ENCODE peak calls at places on chromosomes 6 and 20, in four cellular contexts. One of them, this sample, is unnamed.

GRCh38 chr20:57482148-57482547 is 42.8 kb downstream of the CTCFL start:
- DNase-seq in AG08395: no peak
- DNase-seq in thoracic aorta: no peak
- DNase-seq in cerebellar cortex: peak; percentile 59
- DNase-seq in this sample: peak; percentile 27

GRCh38 chr6:105851181-105851580 is 235.0 kb upstream of the PRDM1 start:
- DNase-seq in AG08395: peak; percentile 62
- DNase-seq in thoracic aorta: no peak
- DNase-seq in cerebellar cortex: no peak
- DNase-seq in this sample: no peak

GRCh38 chr6:1724616-1725015 is 114.9 kb downstream of the FOXC1 start:
- DNase-seq in AG08395: no peak
- DNase-seq in thoracic aorta: no peak
- DNase-seq in cerebellar cortex: no peak
- DNase-seq in this sample: no peak

GRCh38 chr6:40347571-40348011 is 239.6 kb downstream of the LRFN2 start:
- DNase-seq in AG08395: no peak
- DNase-seq in thoracic aorta: no peak
- DNase-seq in cerebellar cortex: no peak
- DNase-seq in this sample: no peak

GRCh38 chr20:56843817-56844216 is 214.7 kb downstream of the TFAP2C start:
- DNase-seq in AG08395: no peak
- DNase-seq in thoracic aorta: no peak
- DNase-seq in cerebellar cortex: no peak
- DNase-seq in this sample: no peak

GRCh38 chr6:140784573-140784972 is 1348.2 kb upstream of the GJE1 start:
- DNase-seq in AG08395: no peak
- DNase-seq in thoracic aorta: no peak
- DNase-seq in cerebellar cortex: no peak
- DNase-seq in this sample: no peak

GRCh38 chr20:1012359-1013168 is 10.5 kb upstream of the RSPO4 start:
- DNase-seq in AG08395: no peak
- DNase-seq in thoracic aorta: no peak
- DNase-seq in cerebellar cortex: no peak
- DNase-seq in this sample: no peak

GRCh38 chr6:14722001-14722567 is 523.8 kb upstream of the JARID2 start:
- DNase-seq in AG08395: no peak
- DNase-seq in thoracic aorta: no peak
- DNase-seq in cerebellar cortex: no peak
- DNase-seq in this sample: no peak

GRCh38 chr6:130811932-130812331 is 15.3 kb upstream of the SMLR1 start:
- DNase-seq in AG08395: no peak
- DNase-seq in thoracic aorta: no peak
- DNase-seq in cerebellar cortex: no peak
- DNase-seq in this sample: no peak

GRCh38 chr6:3534599-3534998 is 77.7 kb upstream of the SLC22A23 start:
- DNase-seq in AG08395: no peak
- DNase-seq in thoracic aorta: no peak
- DNase-seq in cerebellar cortex: no peak
- DNase-seq in this sample: no peak

GRCh38 chr6:35044145-35044745 is 96.9 kb downstream of the TCP11 start:
- DNase-seq in AG08395: peak; percentile 15
- DNase-seq in thoracic aorta: no peak
- DNase-seq in cerebellar cortex: peak; percentile 84
- DNase-seq in this sample: peak; percentile 85

GRCh38 chr20:40815156-40816038 is 126.4 kb upstream of the MAFB start:
- DNase-seq in AG08395: no peak
- DNase-seq in thoracic aorta: no peak
- DNase-seq in cerebellar cortex: no peak
- DNase-seq in this sample: no peak

GRCh38 chr20:10501377-10501776 is 66.3 kb downstream of the SLX4IP start:
- DNase-seq in AG08395: no peak
- DNase-seq in thoracic aorta: no peak
- DNase-seq in cerebellar cortex: peak; percentile 16
- DNase-seq in this sample: peak; percentile 26

GRCh38 chr6:21560249-21560648 is 33.3 kb upstream of the SOX4 start:
- DNase-seq in AG08395: no peak
- DNase-seq in thoracic aorta: no peak
- DNase-seq in cerebellar cortex: no peak
- DNase-seq in this sample: no peak

GRCh38 chr20:33191484-33191883 is 23.5 kb downstream of the BPIFA2 start:
- DNase-seq in AG08395: no peak
- DNase-seq in thoracic aorta: no peak
- DNase-seq in cerebellar cortex: no peak
- DNase-seq in this sample: no peak

This sample was measured in G401.